ENCODE peak calls at places on chromosomes 4 and X, in four cellular contexts. J is non-pigmented ciliary epithelial cell, V is heart left ventricle, G is coronary artery. Y is an unnamed sample.

GRCh38 chr4:182738283-182739047 is 178.7 kb downstream of the DCTD start:
- DNase-seq in G (no peak), V (no peak), J (no peak), Y (no peak)

GRCh38 chr4:20297800-20298199 is 46.1 kb downstream of the SLIT2 start:
- DNase-seq in J (no peak), G (no peak), V (no peak), Y (no peak)

GRCh38 chr4:68865178-68865638 is 49.4 kb downstream of the UGT2B10 start:
- DNase-seq in G (no peak), V (no peak), J (no peak), Y (no peak)

GRCh38 chr4:104395219-104395618 is 99.5 kb downstream of the CXXC4 start:
- DNase-seq in G (no peak), J (no peak), V (no peak), Y (no peak)

GRCh38 chr4:78811034-78811433 is 34.9 kb downstream of the BMP2K start:
- DNase-seq in G (no peak), V (no peak), J (no peak), Y (no peak)

GRCh38 chrX:69615779-69616519 is at the start of gene EDA:
- DNase-seq in G (peak), J (peak), V (peak), Y (peak)

GRCh38 chrX:72060196-72060974 is 71.3 kb downstream of the RTL5 start:
- DNase-seq in G (no peak), V (no peak), J (no peak), Y (peak)

GRCh38 chr4:168848977-168849687 is 160.9 kb downstream of the CBR4 start:
- DNase-seq in V (no peak), G (no peak), J (no peak), Y (no peak)

GRCh38 chr4:107900067-107900466 is 31.3 kb upstream of the CYP2U1 start:
- DNase-seq in J (no peak), G (no peak), V (no peak), Y (no peak)

GRCh38 chrX:21946925-21947641 is 6.6 kb downstream of the SMS start:
- DNase-seq in J (no peak), V (no peak), G (no peak), Y (no peak)

GRCh38 chr4:98260047-98260578 is 1.1 kb upstream of the RAP1GDS1 start:
- DNase-seq in V (peak), G (peak), J (no peak), Y (peak)

GRCh38 chrX:47568656-47569295 is 7.8 kb downstream of the ARAF start:
- DNase-seq in J (no peak), G (no peak), V (no peak), Y (no peak)

GRCh38 chrX:139881572-139881971 is 51.3 kb downstream of the ATP11C start:
- DNase-seq in G (no peak), V (no peak), J (no peak), Y (no peak)

GRCh38 chrX:22373094-22373493 is 100.4 kb downstream of the CBLL2 start:
- DNase-seq in G (no peak), V (no peak), J (no peak), Y (no peak)

GRCh38 chr4:47031011-47031678 is at the start of gene GABRB1:
- DNase-seq in V (peak), G (peak), J (no peak), Y (peak)

GRCh38 chr4:39933689-39934590 is 43.8 kb downstream of the PDS5A start:
- DNase-seq in V (no peak), J (no peak), G (no peak), Y (no peak)

GRCh38 chr4:184932343-184932742 is 85.9 kb upstream of the HELT start:
- DNase-seq in J (no peak), G (no peak), V (no peak), Y (no peak)

GRCh38 chrX:1743105-1743504 is 128.2 kb downstream of the ASMT start:
- DNase-seq in G (no peak), J (no peak), V (no peak), Y (no peak)

GRCh38 chrX:10756365-10756915 is 136.1 kb upstream of the MID1 start:
- DNase-seq in G (no peak), J (peak), V (peak), Y (no peak)

GRCh38 chrX:131752493-131753198 is 208.8 kb downstream of the OR13H1 start:
- DNase-seq in G (peak), J (no peak), V (peak), Y (no peak)

GRCh38 chr4:149884046-149884445 is 68.4 kb upstream of the IQCM start:
- DNase-seq in G (no peak), J (no peak), V (peak), Y (no peak)

GRCh38 chr4:89410687-89411086 is 103.1 kb upstream of the GPRIN3 start:
- DNase-seq in G (no peak), J (peak), V (no peak), Y (no peak)